ENCODE peak calls at places on chromosomes 5 and 9, in six cellular contexts. T, K, X, J, R and D are unnamed samples.

GRCh38 chr5:58325950-58326500 is 133.9 kb downstream of the PLK2 start:
- DNase-seq in T (no peak), K (no peak), X (no peak), J (no peak), R (no peak), D (no peak)

GRCh38 chr5:134524826-134525686 is at the start of gene JADE2:
- DNase-seq in T (peak), K (peak), X (peak), J (peak), R (peak), D (no peak)

GRCh38 chr9:31519011-31519410 is 865.4 kb upstream of the ACO1 start:
- DNase-seq in T (no peak), K (no peak), X (no peak), J (no peak), R (no peak), D (no peak)

GRCh38 chr9:18982246-18982589 is 50.8 kb downstream of the SAXO1 start:
- DNase-seq in T (no peak), K (no peak), X (no peak), J (no peak), R (no peak), D (no peak)

GRCh38 chr5:86175224-86175623 is 442.5 kb upstream of the COX7C start:
- DNase-seq in T (no peak), K (no peak), X (no peak), J (no peak), R (no peak), D (peak)

GRCh38 chr5:117302949-117303348 is 728.3 kb upstream of the SEMA6A start:
- DNase-seq in T (no peak), K (peak), X (no peak), J (no peak), R (no peak), D (no peak)

GRCh38 chr9:34458967-34459355 is 356 bp downstream of the DNAI1 start:
- DNase-seq in T (no peak), K (no peak), X (no peak), J (no peak), R (no peak), D (no peak)

GRCh38 chr5:101977729-101978345 is 318.2 kb downstream of the SLCO4C1 start:
- DNase-seq in T (no peak), K (peak), X (no peak), J (no peak), R (no peak), D (peak)

GRCh38 chr5:56337715-56338319 is 104.7 kb upstream of the ANKRD55 start:
- DNase-seq in T (no peak), K (peak), X (no peak), J (no peak), R (no peak), D (no peak)

GRCh38 chr5:145715412-145715811 is 119.7 kb downstream of the PRELID2 start:
- DNase-seq in T (no peak), K (no peak), X (no peak), J (no peak), R (no peak), D (no peak)

GRCh38 chr5:145718956-145719355 is 116.2 kb downstream of the PRELID2 start:
- DNase-seq in T (no peak), K (peak), X (no peak), J (no peak), R (no peak), D (peak)
- TF ChIP-seq CTCF in T (peak), K (peak), X (no peak), J (no peak), R (no peak), D (peak)

GRCh38 chr9:132520612-132521011 is 61.8 kb upstream of the BARHL1 start:
- DNase-seq in T (no peak), K (no peak), X (no peak), J (no peak), R (no peak), D (no peak)

GRCh38 chr9:132531187-132531586 is 51.2 kb upstream of the BARHL1 start:
- DNase-seq in T (no peak), K (no peak), X (peak), J (no peak), R (no peak), D (no peak)

DNA sequence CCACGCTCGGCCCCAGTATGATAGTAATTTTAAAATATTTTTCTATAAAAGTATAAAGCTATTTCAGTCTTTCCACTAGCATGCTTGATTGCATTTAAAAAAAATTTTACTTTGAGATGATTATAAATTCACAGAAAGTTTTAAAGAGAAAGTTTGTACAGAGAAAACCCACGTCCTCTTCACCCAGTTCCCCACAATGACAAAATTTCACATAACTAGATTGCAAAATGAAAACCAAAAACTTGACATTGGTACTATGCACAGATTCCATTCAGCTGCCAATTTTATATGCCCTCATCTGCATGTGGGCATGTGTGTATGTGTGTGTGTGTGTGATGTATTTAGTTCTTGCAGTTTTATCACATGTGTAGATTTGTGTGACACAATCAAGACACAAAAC is 57.1 kb upstream of the BARHL1 start:
- DNase-seq in T (no peak), K (no peak), X (no peak), J (no peak), R (no peak), D (no peak)
- H3K4me3 ChIP-seq in T (no peak), K (no peak), X (no peak), J (no peak), R (no peak), D (no peak)

GRCh38 chr5:100900142-100900795 is 2.8 kb downstream of the ST8SIA4 start:
- DNase-seq in T (peak), K (peak), X (peak), J (peak), R (no peak), D (no peak)
- TF ChIP-seq CTCF in T (peak), K (no peak), X (no peak), J (no peak), R (peak), D (no peak)

DNA sequence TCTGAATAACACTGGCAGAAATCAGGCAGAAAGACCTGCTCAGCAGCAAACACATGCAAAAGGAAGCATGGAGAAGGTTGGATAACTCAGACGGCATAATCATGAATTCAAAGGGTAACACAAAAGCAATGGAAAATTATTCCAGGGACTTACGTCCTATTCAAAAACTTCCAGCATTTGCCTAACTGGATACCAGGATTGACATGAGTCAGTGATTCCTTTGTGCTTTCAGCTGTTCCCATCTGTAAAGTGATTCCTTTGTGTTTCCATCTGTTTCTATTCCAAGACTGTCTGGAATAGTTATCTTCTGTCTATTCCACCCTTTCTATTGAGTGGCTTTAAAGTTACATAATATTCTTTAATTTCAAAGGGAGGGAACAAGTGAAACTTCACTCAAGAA is 1361.7 kb upstream of the CDH9 start:
- DNase-seq in T (no peak), K (no peak), X (no peak), J (no peak), R (no peak), D (no peak)
- H3K4me3 ChIP-seq in T (no peak), K (no peak), X (no peak), J (no peak), R (no peak), D (no peak)

DNA sequence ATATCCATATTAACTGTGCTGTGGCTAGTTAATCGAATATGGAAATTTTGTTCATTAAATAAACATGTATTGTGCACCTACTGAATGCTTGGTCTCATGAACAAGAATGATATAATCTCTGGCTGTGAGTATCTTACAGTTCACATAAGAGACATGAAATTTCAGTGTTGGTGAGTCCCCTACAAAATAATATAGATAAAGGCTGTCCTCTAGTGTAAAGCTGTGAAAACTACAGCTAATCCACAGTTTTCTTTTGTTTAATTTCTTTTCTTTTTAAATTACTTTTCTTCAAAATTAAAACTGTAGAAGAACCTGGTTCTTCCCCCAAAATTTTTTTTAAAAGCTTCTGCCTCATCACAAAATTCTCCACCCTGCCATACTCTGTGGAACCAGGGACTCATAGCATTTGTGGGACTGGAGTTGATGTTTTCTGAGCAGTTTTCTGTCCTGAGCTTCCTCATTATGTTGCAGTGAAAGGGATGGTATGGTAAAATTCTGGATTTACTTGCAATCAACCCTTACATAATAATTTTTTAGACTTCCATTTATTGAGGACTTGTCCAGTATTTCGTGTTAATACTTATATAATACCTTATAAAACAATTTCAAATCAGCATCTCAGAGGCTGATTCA is 135.0 kb downstream of the STK32A start:
- DNase-seq in T (no peak), K (peak), X (no peak), J (no peak), R (no peak), D (no peak)
- TF ChIP-seq CTCF in T (peak), K (peak), X (no peak), J (peak), R (no peak), D (peak)

DNA sequence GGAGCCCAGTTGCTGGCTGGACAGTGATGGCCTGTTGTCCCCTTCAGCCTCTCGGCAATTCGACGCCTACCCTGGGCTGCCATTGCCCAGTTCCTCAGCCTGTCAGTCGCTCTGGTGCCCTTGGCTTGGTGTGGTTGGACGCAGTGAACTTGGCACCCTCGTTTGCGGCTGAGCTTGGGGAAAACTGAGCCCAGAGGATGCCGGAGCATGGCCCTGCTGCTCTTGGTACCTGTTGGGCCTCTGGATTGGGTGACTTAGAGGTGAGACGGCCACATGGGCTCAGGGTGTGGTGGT is 16.5 kb downstream of the WNK2 start:
- DNase-seq in T (no peak), K (no peak), X (peak), J (no peak), R (no peak), D (no peak)
- H3K4me3 ChIP-seq in T (no peak), K (no peak), X (no peak), J (no peak), R (no peak), D (no peak)

GRCh38 chr5:141040093-141040762 is 10.9 kb upstream of the PCDHB1 start:
- DNase-seq in T (peak), K (no peak), X (no peak), J (no peak), R (no peak), D (no peak)
- TF ChIP-seq CTCF in T (peak), K (no peak), X (no peak), J (no peak), R (no peak), D (peak)